ENCODE peak calls at places on chromosomes 11 and 22, in four cellular contexts. R, Y, S and O are unnamed samples.

GRCh38 chr22:46777609-46777970 is 15.1 kb downstream of the TBC1D22A start:
- DNase-seq in R (no peak), Y (no peak), S (peak), O (peak)

GRCh38 chr11:109205312-109205711 is 216.7 kb upstream of the C11orf87 start:
- DNase-seq in R (no peak), Y (no peak), S (no peak), O (no peak)

GRCh38 chr11:104946907-104947306 is 21.5 kb downstream of the CASP4 start:
- DNase-seq in R (peak), Y (peak), S (peak), O (peak)

GRCh38 chr22:29331658-29332300 is 16.3 kb upstream of the RASL10A start:
- DNase-seq in R (no peak), Y (no peak), S (no peak), O (no peak)

GRCh38 chr11:69280451-69280850 is 13.5 kb upstream of the MYEOV start:
- DNase-seq in R (peak), Y (no peak), S (no peak), O (no peak)

GRCh38 chr22:27310966-27311665 is 490.4 kb downstream of the MN1 start:
- DNase-seq in R (no peak), Y (no peak), S (no peak), O (no peak)

GRCh38 chr22:50309601-50309991 is 2.1 kb upstream of the PLXNB2 start:
- DNase-seq in R (no peak), Y (no peak), S (no peak), O (no peak)

GRCh38 chr22:42745118-42745517 is 24.4 kb upstream of the A4GALT start:
- DNase-seq in R (no peak), Y (no peak), S (no peak), O (no peak)

GRCh38 chr11:17755891-17756290 is 21.3 kb downstream of the KCNC1 start:
- DNase-seq in R (no peak), Y (no peak), S (no peak), O (no peak)

GRCh38 chr11:12288212-12288933 is 89.0 kb upstream of the PARVA start:
- DNase-seq in R (peak), Y (peak), S (peak), O (peak)

GRCh38 chr11:59615132-59615636 is 390 bp downstream of the OSBP start:
- DNase-seq in R (no peak), Y (peak), S (peak), O (peak)

GRCh38 chr22:24995649-24996180 is 43.2 kb downstream of the KIAA1671 start:
- DNase-seq in R (no peak), Y (no peak), S (no peak), O (no peak)

GRCh38 chr11:8283510-8284272 is 20.0 kb upstream of the LMO1 start:
- DNase-seq in R (no peak), Y (no peak), S (peak), O (no peak)

DNA sequence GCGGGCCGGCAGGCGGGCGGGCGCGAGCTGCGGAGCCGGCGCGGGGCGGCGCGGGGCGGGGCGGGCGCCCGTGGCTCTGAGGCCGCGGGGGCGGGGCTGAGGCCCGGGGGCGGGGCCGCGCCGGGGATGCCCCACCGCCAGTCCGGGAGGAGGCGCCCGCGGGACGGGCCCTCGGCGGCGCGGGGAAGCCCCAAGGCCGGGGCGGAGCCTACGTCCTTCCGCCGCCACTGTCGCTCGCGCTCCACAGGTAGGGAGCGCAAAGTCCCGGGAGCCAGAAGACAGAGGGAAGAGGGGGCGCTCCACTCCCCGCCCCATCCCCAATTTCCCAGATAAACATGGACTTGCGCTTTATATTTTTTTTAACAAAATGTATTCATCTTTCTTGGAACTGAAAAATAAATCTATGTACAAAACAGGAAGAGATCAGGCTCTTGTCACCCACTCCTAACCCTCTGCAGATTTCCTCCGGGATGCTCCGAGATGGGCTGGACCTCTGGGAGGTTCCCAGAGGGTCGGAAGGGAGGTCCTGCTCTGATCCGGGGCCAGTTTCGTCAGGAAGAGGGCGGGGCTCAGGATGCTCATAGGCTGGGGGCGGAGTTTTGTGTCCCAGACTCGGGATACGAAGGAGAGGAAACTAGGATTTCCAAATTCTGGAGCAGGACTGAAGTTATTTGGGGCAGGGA is at the start of gene MAP4K2:
- DNase-seq in R (peak), Y (peak), S (peak), O (peak)
- TF ChIP-seq CTCF in R (no peak), Y (peak), S (no peak), O (peak)

GRCh38 chr22:39598017-39598965 is 27.7 kb downstream of the CACNA1I start:
- DNase-seq in R (no peak), Y (no peak), S (peak), O (peak)
- TF ChIP-seq CTCF in R (no peak), Y (no peak), S (no peak), O (no peak)

GRCh38 chr11:74443071-74443864 is 24.1 kb downstream of the KCNE3 start:
- DNase-seq in R (peak), Y (no peak), S (no peak), O (no peak)
- TF ChIP-seq CTCF in R (peak), Y (no peak), S (no peak), O (no peak)

DNA sequence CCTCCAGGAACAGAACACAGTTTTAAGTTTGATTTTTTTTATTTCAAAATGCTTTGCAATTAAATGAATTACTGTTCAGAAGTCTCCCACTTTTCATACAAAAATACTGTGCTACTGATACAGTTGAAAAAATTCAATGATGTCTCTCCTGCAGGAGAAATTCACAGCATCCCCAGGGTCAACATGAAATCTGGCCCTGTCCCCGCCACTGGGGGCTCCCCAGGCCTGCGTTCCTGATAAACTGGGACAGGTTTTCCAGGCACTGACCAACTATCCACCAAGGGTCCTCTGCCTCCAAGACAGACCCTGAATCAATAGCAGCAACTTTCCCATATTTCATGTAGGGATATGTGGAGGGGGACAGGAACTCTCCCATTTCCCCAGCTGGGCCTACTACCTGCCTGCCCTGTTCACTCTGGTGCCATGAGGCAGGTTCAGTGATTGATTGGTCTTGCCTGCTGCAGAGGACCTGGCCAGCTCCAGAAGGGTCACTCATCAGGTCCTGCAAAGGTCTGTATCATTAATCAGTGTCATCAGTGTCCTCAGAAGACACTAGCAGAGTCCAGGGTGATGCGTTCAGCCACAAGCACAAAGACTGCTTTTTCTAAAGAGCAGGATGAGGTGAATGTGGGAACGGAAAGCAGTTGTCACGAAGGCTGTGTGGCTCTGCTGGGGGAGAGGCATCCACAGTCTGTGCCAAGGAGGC is 43.4 kb downstream of the PISD start:
- DNase-seq in R (no peak), Y (no peak), S (no peak), O (no peak)
- TF ChIP-seq CTCF in R (no peak), Y (no peak), S (no peak), O (no peak)

GRCh38 chr11:132523929-132524328 is 1008.4 kb downstream of the OPCML start:
- DNase-seq in R (no peak), Y (no peak), S (no peak), O (no peak)
- TF ChIP-seq CTCF in R (no peak), Y (no peak), S (no peak), O (no peak)

DNA sequence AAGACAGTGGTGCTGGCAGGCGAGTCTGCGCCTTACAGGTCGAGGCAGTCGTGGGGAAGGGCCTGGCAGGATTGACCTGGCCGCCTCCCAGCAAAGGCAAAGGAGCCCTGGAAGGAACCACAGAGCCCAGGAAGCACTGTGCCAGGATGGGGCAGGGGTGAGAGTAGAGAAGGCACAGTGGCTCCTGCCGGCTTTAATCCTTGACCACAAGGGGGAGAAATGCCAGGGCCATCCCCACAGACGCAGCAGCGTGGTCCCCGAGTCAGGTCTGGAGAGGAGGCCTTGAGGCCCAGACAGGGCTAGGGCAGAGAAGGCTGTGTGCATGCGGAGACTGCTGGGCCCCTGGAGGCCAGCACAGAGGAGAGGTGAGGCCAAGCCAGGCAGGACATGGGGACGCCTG is 9.9 kb upstream of the NDUFS8 start:
- DNase-seq in R (no peak), Y (no peak), S (no peak), O (no peak)
- TF ChIP-seq CTCF in R (peak), Y (no peak), S (no peak), O (peak)

DNA sequence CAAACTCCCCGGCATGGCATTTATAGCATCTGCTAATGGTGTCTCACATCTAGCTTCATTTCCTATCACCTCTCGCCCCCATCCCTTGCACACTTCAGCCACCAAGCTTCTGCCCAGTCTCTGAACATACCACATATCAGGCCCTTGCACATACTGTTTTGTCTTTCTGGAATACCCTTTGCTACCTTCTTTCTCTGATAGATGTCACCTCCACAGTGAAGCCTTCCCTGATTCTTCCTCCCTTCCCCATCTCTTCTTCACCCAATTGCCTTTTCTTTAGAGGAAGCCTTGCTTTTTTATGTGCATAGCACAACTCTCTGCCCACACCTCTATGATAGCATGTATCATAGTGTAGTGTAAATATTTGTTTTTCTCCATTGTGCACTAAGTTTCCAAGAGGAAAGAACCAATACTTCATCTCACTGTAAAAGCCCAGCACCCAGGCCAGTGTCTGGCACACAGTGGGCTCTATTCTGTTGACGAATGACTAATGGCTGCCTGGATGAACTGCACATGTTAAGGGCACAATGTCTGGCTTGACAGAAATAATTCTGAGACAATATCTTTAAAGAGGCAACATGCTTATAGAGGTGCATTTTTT is 27.8 kb downstream of the P4HA3 start:
- DNase-seq in R (no peak), Y (no peak), S (no peak), O (no peak)
- TF ChIP-seq CTCF in R (no peak), Y (no peak), S (no peak), O (no peak)

DNA sequence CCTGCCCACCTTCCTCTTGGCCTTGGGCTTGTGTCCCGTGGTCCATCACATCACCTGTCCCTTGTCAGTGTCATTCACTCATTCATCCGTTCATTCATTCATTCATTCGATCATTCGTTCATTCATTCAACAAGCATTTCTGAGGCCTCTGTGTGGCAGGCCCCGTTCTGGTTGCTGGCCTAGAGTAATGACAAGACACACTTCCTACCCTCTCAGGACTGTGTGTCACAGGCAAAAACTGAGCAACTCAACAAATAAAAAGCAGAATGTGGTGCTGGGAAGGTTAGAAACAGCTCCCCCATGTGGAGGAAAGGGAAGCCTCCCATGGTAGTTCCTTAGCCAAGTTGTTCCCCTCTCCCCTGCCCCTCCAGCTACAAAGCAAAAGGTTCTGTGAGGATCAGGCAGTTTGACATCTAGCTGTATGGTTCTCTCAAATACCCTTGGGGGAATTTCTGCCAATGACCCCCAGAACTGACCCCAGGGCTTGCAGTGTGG is 1.6 kb upstream of the OMP start:
- DNase-seq in R (no peak), Y (no peak), S (peak), O (peak)
- TF ChIP-seq CTCF in R (peak), Y (peak), S (peak), O (no peak)